ENCODE peak calls at places on chromosomes 12 and 14, in four cellular contexts. N, M, X and O are unnamed samples.

GRCh38 chr12:23611320-23611719 is 338.1 kb downstream of the SOX5 start:
- DNase-seq in N (no peak), M (no peak), X (no peak), O (no peak)

GRCh38 chr12:7108928-7109920 is at the start of gene C1RL:
- DNase-seq in N (peak), M (peak), X (peak), O (peak)

GRCh38 chr12:38544357-38545066 is 227.9 kb downstream of the ALG10B start:
- DNase-seq in N (no peak), M (no peak), X (peak), O (peak)

GRCh38 chr12:132030367-132031038 is 80.8 kb downstream of the EP400 start:
- DNase-seq in N (no peak), M (no peak), X (no peak), O (no peak)

GRCh38 chr14:103994535-103995184 is 52.3 kb upstream of the RD3L start:
- DNase-seq in N (no peak), M (no peak), X (no peak), O (no peak)

GRCh38 chr12:34597548-34598351 is 575.5 kb downstream of the ALG10 start:
- DNase-seq in N (no peak), M (no peak), X (no peak), O (no peak)

GRCh38 chr12:2154050-2154449 is 101.3 kb downstream of the CACNA1C start:
- DNase-seq in N (peak), M (no peak), X (no peak), O (no peak)

GRCh38 chr12:115755061-115755751 is 522.3 kb downstream of the MED13L start:
- DNase-seq in N (no peak), M (no peak), X (no peak), O (no peak)

GRCh38 chr12:116601524-116601923 is 42.3 kb downstream of the MAP1LC3B2 start:
- DNase-seq in N (no peak), M (no peak), X (no peak), O (no peak)

GRCh38 chr14:81406863-81407262 is 6.7 kb upstream of the STON2 start:
- DNase-seq in N (no peak), M (no peak), X (no peak), O (no peak)

GRCh38 chr12:11649413-11650278 is at the start of gene ETV6:
- DNase-seq in N (peak), M (no peak), X (peak), O (peak)

GRCh38 chr14:31207287-31207745 is 277 bp downstream of the HECTD1 start:
- DNase-seq in N (peak), M (no peak), X (no peak), O (no peak)

GRCh38 chr12:12901158-12901791 is 9.9 kb downstream of the GPRC5A start:
- DNase-seq in N (peak), M (no peak), X (no peak), O (no peak)

GRCh38 chr12:16560273-16560672 is 45.7 kb downstream of the LMO3 start:
- DNase-seq in N (no peak), M (no peak), X (no peak), O (no peak)

GRCh38 chr12:85923767-85924331 is 49.8 kb downstream of the NTS start:
- DNase-seq in N (no peak), M (no peak), X (peak), O (no peak)

GRCh38 chr14:88584451-88584850 is 21.6 kb downstream of the ZC3H14 start:
- DNase-seq in N (no peak), M (no peak), X (no peak), O (no peak)

GRCh38 chr14:101843665-101844064 is 82.2 kb downstream of the PPP2R5C start:
- DNase-seq in N (no peak), M (no peak), X (no peak), O (no peak)

GRCh38 chr14:100639280-100639679 is 52.1 kb upstream of the BEGAIN start:
- DNase-seq in N (no peak), M (no peak), X (no peak), O (no peak)

GRCh38 chr12:84594157-84594556 is 318.4 kb downstream of the SLC6A15 start:
- DNase-seq in N (no peak), M (no peak), X (no peak), O (no peak)

GRCh38 chr12:6032726-6033125 is 87.7 kb upstream of the ANO2 start:
- DNase-seq in N (no peak), M (peak), X (no peak), O (no peak)

GRCh38 chr14:51867753-51868152 is 7.3 kb downstream of the GNG2 start:
- DNase-seq in N (no peak), M (no peak), X (no peak), O (no peak)

GRCh38 chr12:29783773-29784666 is at the start of gene TMTC1:
- DNase-seq in N (peak), M (peak), X (no peak), O (peak)

GRCh38 chr12:132451172-132451835 is 38.6 kb upstream of the FBRSL1 start:
- DNase-seq in N (no peak), M (no peak), X (no peak), O (no peak)

GRCh38 chr14:74516451-74517155 is 23.0 kb downstream of the ISCA2 start:
- DNase-seq in N (no peak), M (no peak), X (no peak), O (no peak)

GRCh38 chr14:64673748-64674147 is 30.5 kb upstream of the PLEKHG3 start:
- DNase-seq in N (no peak), M (no peak), X (no peak), O (no peak)

GRCh38 chr14:24542346-24542936 is 33.6 kb downstream of the CTSG start:
- DNase-seq in N (no peak), M (no peak), X (no peak), O (no peak)

GRCh38 chr12:96244826-96245225 is 50.7 kb downstream of the ELK3 start:
- DNase-seq in N (peak), M (peak), X (no peak), O (no peak)

GRCh38 chr14:65277027-65277426 is 135.5 kb upstream of the FUT8 start:
- DNase-seq in N (no peak), M (no peak), X (no peak), O (no peak)

GRCh38 chr14:71665157-71665556 is 267.1 kb upstream of the RGS6 start:
- DNase-seq in N (no peak), M (no peak), X (no peak), O (no peak)

GRCh38 chr12:98646165-98646764 is 1.2 kb downstream of the APAF1 start:
- DNase-seq in N (no peak), M (no peak), X (peak), O (no peak)

GRCh38 chr14:56119221-56119967 is 1.2 kb downstream of the PELI2 start:
- DNase-seq in N (no peak), M (no peak), X (peak), O (peak)

GRCh38 chr14:96901227-96901626 is 104.0 kb downstream of the VRK1 start:
- DNase-seq in N (no peak), M (no peak), X (no peak), O (no peak)

GRCh38 chr12:5921027-5921909 is 23.8 kb downstream of the ANO2 start:
- DNase-seq in N (peak), M (no peak), X (no peak), O (no peak)

GRCh38 chr14:50148799-50149198 is 32.4 kb upstream of the VCPKMT start:
- DNase-seq in N (no peak), M (no peak), X (no peak), O (no peak)

GRCh38 chr12:27193854-27194544 is 50.1 kb upstream of the STK38L start:
- DNase-seq in N (peak), M (no peak), X (no peak), O (no peak)

GRCh38 chr12:83763425-83763824 is 1076.7 kb downstream of the TMTC2 start:
- DNase-seq in N (no peak), M (no peak), X (no peak), O (no peak)

DNA sequence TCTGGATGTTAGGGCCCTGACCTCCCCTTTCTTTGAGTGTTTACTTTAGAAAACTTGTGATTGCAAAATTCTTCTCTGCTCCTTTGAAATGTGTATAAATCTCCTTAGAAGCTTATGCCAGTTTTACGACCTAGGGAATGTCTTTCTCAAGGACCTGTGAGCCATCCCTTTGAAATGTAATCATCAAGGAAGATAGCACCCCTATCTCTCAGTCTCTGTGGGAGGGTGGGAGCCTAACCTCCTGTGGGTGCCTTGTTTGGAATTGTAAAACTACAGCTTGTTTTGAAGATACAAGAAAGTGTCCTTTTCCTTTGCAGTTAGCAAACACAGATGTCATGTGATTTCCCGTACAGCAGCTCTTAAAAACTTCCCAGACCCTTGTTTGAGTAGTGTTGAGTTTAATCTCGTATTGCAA is 3.3 kb downstream of the OR10AD1 start:
- DNase-seq in N (no peak), M (no peak), X (no peak), O (no peak)
- H3K4me3 ChIP-seq in N (no peak), M (no peak), X (no peak), O (no peak)

GRCh38 chr12:104384141-104384880 is 72.4 kb upstream of the CHST11 start:
- DNase-seq in N (no peak), M (peak), X (no peak), O (no peak)
- H3K4me3 ChIP-seq in N (no peak), M (no peak), X (no peak), O (no peak)

GRCh38 chr12:32454866-32455265 is 55.5 kb downstream of the FGD4 start:
- DNase-seq in N (no peak), M (no peak), X (peak), O (peak)

GRCh38 chr12:32451816-32452215 is 52.5 kb downstream of the FGD4 start:
- DNase-seq in N (no peak), M (no peak), X (no peak), O (no peak)

GRCh38 chr12:32454075-32454474 is 54.7 kb downstream of the FGD4 start:
- DNase-seq in N (no peak), M (no peak), X (peak), O (peak)

GRCh38 chr12:32457251-32458025 is 58.1 kb downstream of the FGD4 start:
- DNase-seq in N (no peak), M (no peak), X (no peak), O (no peak)

GRCh38 chr12:32455607-32456063 is 56.3 kb downstream of the FGD4 start:
- DNase-seq in N (no peak), M (no peak), X (peak), O (peak)
- H3K4me3 ChIP-seq in N (peak), M (peak), X (no peak), O (no peak)

DNA sequence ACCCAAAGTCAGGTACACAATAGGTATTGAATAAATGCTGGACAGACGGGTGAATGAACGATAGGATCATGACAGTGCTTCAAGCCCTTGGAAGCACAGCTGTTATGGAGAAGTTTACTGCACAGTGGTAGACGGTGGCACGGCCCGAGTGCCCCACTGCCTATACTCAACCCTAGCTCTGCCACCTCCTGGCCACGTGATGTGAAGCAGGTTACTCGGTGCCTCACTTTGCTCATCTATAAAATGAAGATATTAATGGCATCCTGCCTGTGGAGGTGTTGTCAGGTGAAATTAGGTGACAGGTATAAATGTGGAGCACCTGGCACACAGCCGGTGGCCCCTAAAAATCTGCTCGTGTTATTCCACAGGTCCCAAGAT is 5.8 kb downstream of the ASB2 start:
- DNase-seq in N (no peak), M (no peak), X (no peak), O (no peak)
- H3K4me3 ChIP-seq in N (peak), M (peak), X (no peak), O (no peak)

DNA sequence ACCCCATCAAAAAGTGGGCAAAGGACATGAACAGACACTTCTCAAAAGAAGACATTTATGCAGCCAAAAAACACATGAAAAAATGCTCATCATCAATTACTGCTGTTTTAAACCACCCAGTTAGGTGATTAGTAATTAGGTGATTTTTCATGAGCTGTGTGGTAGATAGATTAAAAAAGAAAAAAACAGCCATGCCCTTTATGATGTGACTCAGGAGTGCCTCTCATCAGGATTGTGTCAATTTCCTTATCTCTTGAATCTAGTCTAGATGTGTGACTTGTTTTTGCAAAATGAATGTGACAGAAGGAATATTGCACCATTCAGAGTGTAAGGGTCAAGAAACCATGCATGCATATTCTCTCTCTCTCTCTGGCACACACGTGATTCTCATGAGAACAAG is 5.7 kb downstream of the OR10A7 start:
- DNase-seq in N (no peak), M (no peak), X (no peak), O (no peak)
- H3K4me3 ChIP-seq in N (no peak), M (no peak), X (no peak), O (no peak)

GRCh38 chr14:36519431-36520321 is at the start of gene NKX2-1:
- DNase-seq in N (no peak), M (no peak), X (peak), O (peak)
- H3K4me3 ChIP-seq in N (no peak), M (peak), X (peak), O (no peak)

GRCh38 chr12:77324416-77324762 is 259.0 kb upstream of the E2F7 start:
- DNase-seq in N (no peak), M (no peak), X (no peak), O (no peak)

GRCh38 chr12:77324763-77325468 is 259.5 kb upstream of the E2F7 start:
- DNase-seq in N (peak), M (peak), X (peak), O (peak)

GRCh38 chr12:77323778-77324415 is 258.5 kb upstream of the E2F7 start:
- DNase-seq in N (no peak), M (no peak), X (no peak), O (no peak)

GRCh38 chr12:77328326-77328725 is 263.0 kb upstream of the E2F7 start:
- DNase-seq in N (no peak), M (no peak), X (no peak), O (no peak)

DNA sequence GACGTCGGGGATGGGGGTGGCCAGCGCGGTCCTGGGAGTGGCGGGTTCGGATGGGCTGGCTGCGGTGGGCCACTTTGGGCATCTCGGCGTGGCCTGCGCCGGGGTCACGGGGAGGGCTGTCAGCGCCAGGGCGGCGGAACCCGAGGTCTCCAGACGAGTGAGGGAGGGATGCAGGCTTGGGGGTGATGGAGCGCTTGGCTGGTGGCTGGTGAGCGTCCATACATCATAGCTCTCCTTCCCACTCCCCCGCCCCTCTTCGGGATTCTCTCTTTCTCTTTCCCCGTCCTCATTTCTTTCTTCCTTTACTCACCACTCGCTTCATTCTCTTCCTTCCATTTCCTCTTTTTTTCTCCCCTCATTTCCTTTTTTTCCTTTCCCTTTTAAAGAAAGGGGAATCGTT is 260.1 kb upstream of the E2F7 start:
- DNase-seq in N (no peak), M (no peak), X (no peak), O (no peak)
- H3K4me3 ChIP-seq in N (peak), M (peak), X (no peak), O (peak)